ENCODE peak calls at places on chromosomes 2 and 18, in four cellular contexts. H, D, R and X are unnamed samples.

GRCh38 chr2:204258900-204259299 is 286.4 kb upstream of the PARD3B start:
- DNase-seq in D (no peak), H (no peak), R (no peak), X (no peak)

GRCh38 chr2:43155842-43156511 is 70.4 kb downstream of the ZFP36L2 start:
- DNase-seq in R (no peak), D (no peak), H (no peak), X (no peak)

GRCh38 chr2:102301867-102302362 is 9.4 kb upstream of the IL1RL1 start:
- DNase-seq in H (no peak), R (no peak), D (peak; percentile 32), X (no peak)

GRCh38 chr18:63439334-63439733 is 17.1 kb upstream of the VPS4B start:
- DNase-seq in R (peak; percentile 49), H (no peak), D (peak; percentile 70), X (peak; percentile 17)

GRCh38 chr2:63834401-63834800 is 7.3 kb upstream of the UGP2 start:
- DNase-seq in D (no peak), R (no peak), H (no peak), X (no peak)

GRCh38 chr2:30412392-30413321 is 34.4 kb upstream of the LCLAT1 start:
- DNase-seq in D (peak; percentile 21), H (peak; percentile 91), R (no peak), X (no peak)

GRCh38 chr2:203002054-203002821 is 12.4 kb upstream of the NBEAL1 start:
- DNase-seq in R (peak; percentile 22), D (peak; percentile 55), H (no peak), X (no peak)

GRCh38 chr2:151409601-151410484 is at the start of gene RIF1:
- DNase-seq in H (peak; percentile 88), R (peak; percentile 85), D (peak; percentile 93), X (peak; percentile 82)

GRCh38 chr2:26072925-26073768 is 39.3 kb downstream of the RAB10 start:
- DNase-seq in H (no peak), D (no peak), R (no peak), X (no peak)

GRCh38 chr2:158045362-158045761 is 56.3 kb upstream of the UPP2 start:
- DNase-seq in D (no peak), H (no peak), R (no peak), X (no peak)

DNA sequence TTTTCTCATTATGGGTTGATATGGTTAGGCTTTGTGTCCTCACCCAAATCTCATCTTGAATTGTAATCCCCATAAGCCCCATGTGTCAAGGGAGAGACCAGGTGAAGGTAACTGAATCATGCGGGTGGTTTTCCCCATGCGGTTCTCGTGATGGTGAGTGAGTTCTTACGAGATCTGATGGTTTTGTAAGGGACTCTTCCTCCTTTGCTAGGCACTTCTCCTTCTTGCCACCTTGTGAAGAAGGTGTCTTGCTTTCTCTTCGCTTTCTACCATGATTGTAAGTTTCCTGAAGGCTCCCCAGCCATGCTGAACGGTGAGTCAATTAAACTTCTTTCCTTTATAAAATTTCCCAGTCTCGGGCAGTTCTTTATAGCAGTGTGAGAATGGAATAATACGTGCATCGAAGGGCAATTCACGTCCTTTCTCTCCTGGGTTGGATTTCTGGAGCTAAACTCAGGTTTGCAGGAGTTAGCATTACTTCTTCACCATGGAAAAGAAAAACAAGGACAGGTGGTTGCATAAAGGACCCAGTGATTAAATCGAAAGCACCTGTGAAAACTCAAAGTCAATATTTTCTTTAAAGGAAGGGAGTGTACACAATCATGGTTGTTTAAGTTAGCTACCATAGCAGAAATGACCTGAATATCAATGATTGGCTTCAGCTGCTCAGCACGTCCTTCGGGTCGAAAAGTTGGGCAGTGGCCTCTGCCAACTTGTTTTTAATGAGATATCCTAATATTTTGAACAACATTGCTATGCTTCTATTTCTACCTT is 54.1 kb downstream of the CDC42EP3 start:
- DNase-seq in D (no peak), H (no peak), R (no peak), X (no peak)
- TF ChIP-seq POLR2A in D (no peak), H (no peak), R (no peak), X (no peak)

DNA sequence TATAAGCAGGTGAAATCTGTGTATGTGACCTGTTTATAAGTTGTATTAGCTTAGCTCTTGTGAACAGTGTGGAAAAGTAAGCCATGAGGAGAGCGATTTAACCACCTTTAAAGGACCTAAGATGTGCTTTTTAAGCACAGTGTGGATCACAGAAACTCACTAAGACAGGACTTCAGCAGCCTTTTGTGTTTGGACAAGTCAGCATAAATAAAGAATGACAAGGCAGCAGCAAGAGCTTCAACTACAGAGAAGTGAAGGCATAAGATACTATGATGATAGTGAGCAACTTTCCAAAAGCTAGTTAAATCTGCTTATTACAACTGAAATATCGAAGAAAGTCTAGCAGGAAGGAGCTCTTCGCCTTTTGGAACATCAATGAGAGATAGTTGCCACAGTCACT is 8.9 kb downstream of the HNRNPA3 start:
- DNase-seq in H (no peak), R (no peak), D (no peak), X (no peak)
- TF ChIP-seq POLR2A in H (no peak), R (no peak), D (no peak), X (no peak)

GRCh38 chr2:68734688-68735525 is at the start of gene ARHGAP25:
- DNase-seq in R (no peak), D (no peak), H (peak; percentile 26), X (no peak)
- TF ChIP-seq POLR2A in R (no peak), D (no peak), H (no peak), X (no peak)

DNA sequence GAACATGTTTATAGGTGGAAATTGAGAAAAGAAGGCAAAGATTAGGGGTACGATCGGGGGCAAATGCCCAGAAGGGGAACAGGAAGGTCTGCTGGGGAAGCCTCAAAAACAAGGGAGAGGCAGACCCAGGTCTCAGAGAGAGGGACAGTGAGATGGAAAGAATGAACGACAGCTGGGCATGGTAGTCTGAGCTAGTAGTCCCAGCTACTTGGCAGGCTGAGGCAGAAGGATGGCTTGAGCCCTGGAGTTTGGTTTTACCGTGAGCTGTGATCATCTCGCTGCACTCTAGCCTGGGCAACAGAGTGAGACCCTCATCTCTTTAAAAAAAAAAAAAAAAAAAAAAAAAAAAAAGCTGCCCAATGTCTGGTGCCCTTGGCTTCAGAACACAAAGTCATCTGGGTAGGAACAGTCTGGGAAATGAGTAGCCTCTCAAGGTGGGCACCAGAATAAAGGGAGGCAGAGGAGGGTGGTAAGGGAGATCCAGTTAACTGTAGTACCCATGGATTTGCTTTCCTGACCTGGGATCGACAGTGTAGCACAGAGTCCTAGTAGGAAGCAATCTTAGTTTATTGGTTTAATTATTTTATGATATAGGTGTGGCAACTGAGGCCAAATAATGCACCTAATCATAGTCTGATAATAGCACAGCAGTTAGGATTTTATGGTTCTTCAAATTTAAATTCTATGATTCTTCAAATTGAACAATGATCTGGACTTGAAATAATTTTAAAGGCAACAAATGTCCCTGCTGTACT is 3.5 kb downstream of the RRM2 start:
- DNase-seq in R (no peak), D (no peak), H (no peak), X (no peak)
- TF ChIP-seq POLR2A in R (no peak), D (peak; percentile 6), H (no peak), X (no peak)

GRCh38 chr2:190993292-190993643 is 20.7 kb downstream of the STAT1 start:
- DNase-seq in R (no peak), D (no peak), H (no peak), X (no peak)
- TF ChIP-seq POLR2A in R (no peak), D (no peak), H (no peak), X (no peak)